ENCODE peak calls at places on chromosomes 11 and 22, in nine cellular contexts. Y is MM.1S; F is heart right ventricle; R is H9; A is cardiac fibroblast; E is neural progenitor cell; U is endothelial cell; B is CD4-positive, alpha-beta T cell; S is foreskin fibroblast. X is an unnamed sample.

GRCh38 chr11:126338346-126339055 is 17.0 kb upstream of the ST3GAL4 start:
- DNase-seq in A (no peak), F (no peak), Y (no peak), S (no peak), B (no peak), U (no peak), R (no peak), E (no peak), X (no peak)

GRCh38 chr11:32168924-32169323 is 78.0 kb downstream of the RCN1 start:
- DNase-seq in R (no peak), U (no peak), B (no peak), Y (no peak), S (no peak), A (no peak), F (no peak), E (no peak), X (no peak)

GRCh38 chr11:19803506-19803998 is 90.9 kb downstream of the NAV2 start:
- DNase-seq in R (no peak), Y (no peak), F (no peak), E (no peak), S (no peak), A (no peak), U (no peak), B (no peak), X (no peak)

GRCh38 chr11:19966435-19966834 is 193.8 kb downstream of the DBX1 start:
- DNase-seq in A (no peak), R (no peak), U (no peak), Y (no peak), S (no peak), B (no peak), F (no peak), E (no peak), X (no peak)

GRCh38 chr11:135075740-135076139 is 663.7 kb upstream of the B3GAT1 start:
- DNase-seq in Y (peak; percentile 58), R (peak; percentile 89), E (peak; percentile 52), U (peak; percentile 75), B (no peak), S (no peak), A (peak; percentile 66), F (no peak), X (peak; percentile 65)

GRCh38 chr11:87849216-87849615 is 326.0 kb downstream of the RAB38 start:
- DNase-seq in S (no peak), A (no peak), Y (no peak), U (no peak), F (no peak), R (no peak), B (no peak), E (no peak), X (no peak)

GRCh38 chr11:11311169-11311568 is 41.9 kb downstream of the CSNK2A3 start:
- DNase-seq in U (no peak), R (no peak), E (no peak), B (no peak), Y (no peak), S (no peak), A (no peak), F (no peak), X (no peak)

GRCh38 chr22:48955351-48956311 is 872.0 kb downstream of the BRD1 start:
- DNase-seq in E (no peak), Y (no peak), A (no peak), F (no peak), S (no peak), B (peak; percentile 22), U (no peak), R (peak; percentile 14), X (no peak)

GRCh38 chr11:67504023-67504949 is 877 bp downstream of the PITPNM1 start:
- DNase-seq in B (no peak), F (peak; percentile 28), R (no peak), E (peak; percentile 78), U (peak; percentile 37), A (peak; percentile 22), Y (no peak), S (peak; percentile 21), X (peak; percentile 79)

GRCh38 chr11:12008790-12009616 is 577 bp upstream of the DKK3 start:
- DNase-seq in R (peak; percentile 89), S (peak; percentile 62), E (peak; percentile 89), Y (no peak), F (peak; percentile 50), A (no peak), B (no peak), U (peak; percentile 57), X (peak; percentile 80)

GRCh38 chr11:47101452-47101851 is 75.2 kb downstream of the ARFGAP2 start:
- DNase-seq in Y (no peak), R (no peak), U (no peak), A (no peak), E (no peak), S (no peak), B (no peak), F (no peak), X (no peak)

GRCh38 chr11:70116386-70117077 is 38.4 kb downstream of the ANO1 start:
- DNase-seq in U (no peak), A (no peak), E (no peak), Y (no peak), B (no peak), R (no peak), F (no peak), S (no peak), X (no peak)

GRCh38 chr11:67022961-67023956 is at the start of gene SYT12:
- DNase-seq in S (no peak), B (no peak), F (no peak), R (no peak), A (peak; percentile 25), U (no peak), Y (no peak), E (peak; percentile 65), X (peak; percentile 51)

GRCh38 chr11:59106363-59107336 is at the start of gene FAM111B:
- DNase-seq in Y (peak; percentile 98), S (peak; percentile 83), B (peak; percentile 45), E (peak; percentile 91), A (peak; percentile 93), U (peak; percentile 55), F (peak; percentile 90), R (peak; percentile 94), X (peak; percentile 75)

GRCh38 chr11:100978942-100979341 is 150.7 kb downstream of the PGR start:
- DNase-seq in Y (no peak), S (no peak), F (no peak), A (no peak), U (no peak), R (no peak), E (no peak), B (no peak), X (no peak)
- TF ChIP-seq CTCF in Y (no peak), S (no peak), F (no peak), A (no peak), U (no peak), R (no peak), E (no peak), B (no peak), X (no peak)

GRCh38 chr11:72238492-72239295 is 5.3 kb downstream of the PHOX2A start:
- DNase-seq in B (no peak), F (peak; percentile 6), A (no peak), S (no peak), Y (no peak), R (peak; percentile 48), E (no peak), U (no peak), X (peak; percentile 17)
- TF ChIP-seq CTCF in B (peak; percentile 26), F (peak; percentile 1), A (no peak), S (no peak), Y (no peak), R (peak; percentile 9), E (no peak), U (no peak), X (no peak)

DNA sequence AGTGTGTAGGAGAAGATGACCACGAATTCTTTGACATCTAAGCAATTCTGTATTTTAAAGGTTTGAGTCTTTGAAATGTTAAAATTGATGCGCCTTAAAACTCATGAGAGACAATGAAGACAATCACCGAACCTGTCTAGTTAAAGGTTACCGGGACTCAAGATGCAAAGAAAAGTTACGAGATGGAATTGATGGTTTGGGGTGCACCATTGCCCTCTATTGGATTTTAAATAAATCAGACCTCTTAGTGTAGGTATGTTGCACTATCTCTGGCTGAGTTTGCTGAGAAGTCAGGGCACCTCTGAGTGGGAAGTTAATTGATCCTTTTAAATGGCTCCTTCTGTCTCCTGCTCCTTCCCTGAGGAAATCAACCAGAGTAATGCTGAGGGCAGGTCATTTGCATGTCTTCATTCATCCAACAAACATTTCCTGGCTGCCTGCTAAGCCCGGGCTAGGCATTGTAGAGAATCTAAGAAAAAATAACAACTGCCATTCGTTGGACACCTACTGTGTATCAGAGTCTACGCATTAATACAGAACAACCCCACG is 19.4 kb upstream of the TMA7B start:
- DNase-seq in U (no peak), E (no peak), S (no peak), B (no peak), F (no peak), R (no peak), Y (no peak), A (no peak), X (no peak)
- TF ChIP-seq CTCF in U (no peak), E (no peak), S (no peak), B (peak; percentile 66), F (no peak), R (no peak), Y (no peak), A (no peak), X (no peak)

GRCh38 chr11:61587951-61588695 is 7.2 kb upstream of the SYT7 start:
- DNase-seq in E (peak; percentile 76), A (no peak), B (peak; percentile 72), U (peak; percentile 60), F (peak; percentile 66), S (no peak), R (peak; percentile 93), Y (no peak), X (peak; percentile 79)
- TF ChIP-seq CTCF in E (peak; percentile 39), A (peak; percentile 25), B (peak; percentile 23), U (no peak), F (peak; percentile 24), S (peak; percentile 27), R (peak; percentile 54), Y (peak; percentile 19), X (no peak)

DNA sequence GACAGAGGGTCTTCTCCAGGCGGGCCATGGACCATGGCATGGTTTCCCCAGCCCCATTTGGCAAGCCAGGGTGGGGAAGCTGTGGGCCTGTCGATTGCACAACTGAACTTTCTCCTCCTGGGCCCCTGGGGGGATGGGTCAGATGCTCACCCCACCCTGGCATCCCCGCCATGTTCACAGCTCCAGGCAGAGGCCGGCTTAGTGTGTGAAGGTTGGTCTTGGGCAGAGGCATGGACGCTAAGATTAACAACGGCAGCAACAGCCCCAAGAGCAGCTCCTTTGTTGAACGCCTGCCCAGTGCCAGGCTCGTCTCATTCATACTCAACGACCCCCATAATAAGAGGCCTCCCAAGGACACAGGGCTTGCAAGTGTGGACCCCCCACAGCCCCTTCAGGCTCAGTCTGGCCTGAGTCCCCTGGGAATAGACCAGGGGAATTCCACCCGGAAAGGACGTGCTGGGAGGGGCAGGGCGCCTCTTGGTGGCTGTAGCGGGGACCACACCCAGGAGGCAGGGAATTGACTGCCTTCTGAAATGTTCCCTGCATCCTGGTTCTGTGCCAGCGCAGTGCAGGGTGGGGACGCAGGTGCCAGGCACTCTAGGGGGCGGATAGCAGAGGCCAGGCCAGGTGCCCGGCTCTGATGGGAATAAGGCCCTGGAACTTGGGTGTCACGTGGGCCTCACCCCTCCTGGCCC is 8.3 kb downstream of the TSPO start:
- DNase-seq in E (peak; percentile 70), S (no peak), F (no peak), R (peak; percentile 73), U (peak; percentile 44), A (peak; percentile 42), Y (no peak), B (no peak), X (peak; percentile 43)
- TF ChIP-seq CTCF in E (peak; percentile 61), S (no peak), F (peak; percentile 21), R (peak; percentile 73), U (peak; percentile 48), A (peak; percentile 42), Y (peak; percentile 21), B (no peak), X (peak; percentile 34)

X was measured in nephron progenitor cell.